ENCODE peak calls at places on chromosomes 16 and 17, in five cellular contexts. O, J, L, B and T are unnamed samples.

GRCh38 chr16:81195907-81196534 is 42.5 kb upstream of the BCO1 start:
- DNase-seq in O (no peak), J (no peak), L (no peak), B (no peak), T (no peak)

GRCh38 chr17:14297161-14297851 is 3.6 kb upstream of the HS3ST3B1 start:
- DNase-seq in O (no peak), J (peak), L (peak), B (no peak), T (no peak)

GRCh38 chr17:49223517-49224197 is 6.9 kb downstream of the PHOSPHO1 start:
- DNase-seq in O (no peak), J (peak), L (peak), B (peak), T (no peak)

GRCh38 chr17:64358261-64358788 is 32.3 kb downstream of the PECAM1 start:
- DNase-seq in O (no peak), J (peak), L (peak), B (no peak), T (no peak)

GRCh38 chr17:80826955-80827645 is 164.5 kb upstream of the CHMP6 start:
- DNase-seq in O (peak), J (peak), L (peak), B (peak), T (peak)

GRCh38 chr16:87132361-87133014 is 184.7 kb downstream of the C16orf95 start:
- DNase-seq in O (peak), J (peak), L (peak), B (peak), T (peak)

GRCh38 chr17:78697846-78698343 is 84.2 kb downstream of the CYTH1 start:
- DNase-seq in O (no peak), J (no peak), L (no peak), B (no peak), T (no peak)

GRCh38 chr17:73592079-73592415 is 52.2 kb downstream of the SDK2 start:
- DNase-seq in O (no peak), J (no peak), L (no peak), B (no peak), T (no peak)

GRCh38 chr17:79458356-79458755 is 152.5 kb downstream of the RBFOX3 start:
- DNase-seq in O (no peak), J (no peak), L (no peak), B (no peak), T (no peak)

GRCh38 chr16:80208015-80208414 is 332.8 kb upstream of the DYNLRB2 start:
- DNase-seq in O (no peak), J (no peak), L (no peak), B (no peak), T (no peak)

GRCh38 chr16:49556252-49557069 is 182.9 kb downstream of the C16orf78 start:
- DNase-seq in O (peak), J (peak), L (peak), B (peak), T (no peak)

GRCh38 chr17:35141681-35142466 is at the start of gene NLE1:
- DNase-seq in O (no peak), J (peak), L (peak), B (peak), T (no peak)
- H3K4me3 ChIP-seq in O (peak), J (peak), L (peak), B (peak), T (peak)

DNA sequence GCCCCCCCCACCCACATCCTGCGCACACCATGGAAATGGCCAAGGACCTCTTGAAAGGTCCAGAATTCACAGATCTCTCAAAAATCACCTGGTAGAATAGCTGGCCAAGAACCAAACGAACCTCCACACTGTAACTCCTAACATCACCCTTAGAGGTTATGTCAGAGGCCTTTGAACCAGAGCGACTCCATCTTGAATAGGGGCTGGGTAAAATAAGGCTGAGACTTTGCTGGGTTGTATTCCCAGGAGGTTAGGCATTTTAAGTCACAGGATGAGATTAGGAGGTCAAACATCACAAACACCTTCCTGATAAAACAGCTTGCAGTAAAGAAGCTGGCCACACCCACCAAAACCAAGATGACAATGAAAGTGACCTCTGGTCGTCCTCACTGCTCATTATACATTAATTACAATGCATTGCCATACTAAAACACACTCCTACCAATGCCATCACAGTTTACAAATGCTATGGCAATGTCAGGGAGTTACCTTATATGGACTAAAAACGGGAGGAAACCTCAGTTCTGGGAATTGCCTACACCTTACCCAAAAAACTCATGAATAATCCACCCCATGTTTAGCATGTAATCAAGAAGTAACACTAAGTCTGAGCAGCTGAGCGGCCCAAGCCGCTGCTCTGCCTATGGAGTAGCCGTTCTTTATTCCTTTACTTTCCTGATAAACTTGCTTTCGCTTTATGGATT is 34.7 kb downstream of the SYCE1L start:
- DNase-seq in O (no peak), J (no peak), L (no peak), B (no peak), T (no peak)
- H3K4me3 ChIP-seq in O (no peak), J (no peak), L (no peak), B (no peak), T (no peak)

GRCh38 chr17:66429680-66430079 is 127.3 kb downstream of the PRKCA start:
- DNase-seq in O (no peak), J (no peak), L (no peak), B (no peak), T (no peak)
- H3K4me3 ChIP-seq in O (no peak), J (no peak), L (no peak), B (no peak), T (no peak)

GRCh38 chr17:41730479-41730878 is 4.0 kb downstream of the HAP1 start:
- DNase-seq in O (no peak), J (no peak), L (no peak), B (no peak), T (no peak)

GRCh38 chr17:41728056-41728455 is 6.4 kb downstream of the HAP1 start:
- DNase-seq in O (no peak), J (no peak), L (no peak), B (no peak), T (no peak)

GRCh38 chr17:41724476-41725030 is 9.9 kb downstream of the HAP1 start:
- DNase-seq in O (no peak), J (no peak), L (no peak), B (no peak), T (no peak)

GRCh38 chr17:41723801-41724475 is 10.5 kb downstream of the HAP1 start:
- DNase-seq in O (no peak), J (no peak), L (no peak), B (no peak), T (no peak)

GRCh38 chr17:41725134-41725533 is 9.3 kb downstream of the HAP1 start:
- DNase-seq in O (no peak), J (no peak), L (no peak), B (no peak), T (no peak)
- H3K4me3 ChIP-seq in O (no peak), J (no peak), L (no peak), B (no peak), T (no peak)

DNA sequence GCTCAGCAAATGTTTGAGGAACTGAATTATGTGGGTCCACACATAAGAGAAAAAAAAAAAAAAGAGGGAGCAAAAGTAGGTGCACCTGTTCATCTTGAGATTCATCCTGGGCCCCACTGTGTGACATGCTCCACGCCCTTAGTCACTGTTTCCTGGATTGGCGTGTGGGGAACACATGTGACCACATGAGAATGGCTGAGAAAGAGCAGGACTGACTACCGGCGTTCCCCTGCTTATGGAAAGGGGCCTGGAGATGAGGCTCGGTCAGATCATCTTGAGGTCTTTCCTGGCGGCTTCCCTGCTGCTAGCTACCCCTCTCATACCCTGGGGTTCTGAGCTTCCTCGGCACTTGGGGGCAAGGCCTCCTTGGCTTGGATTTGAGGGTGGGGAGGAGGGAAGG is 3.9 kb downstream of the DEXI start:
- DNase-seq in O (no peak), J (no peak), L (no peak), B (no peak), T (no peak)
- H3K4me3 ChIP-seq in O (peak), J (peak), L (no peak), B (no peak), T (no peak)

DNA sequence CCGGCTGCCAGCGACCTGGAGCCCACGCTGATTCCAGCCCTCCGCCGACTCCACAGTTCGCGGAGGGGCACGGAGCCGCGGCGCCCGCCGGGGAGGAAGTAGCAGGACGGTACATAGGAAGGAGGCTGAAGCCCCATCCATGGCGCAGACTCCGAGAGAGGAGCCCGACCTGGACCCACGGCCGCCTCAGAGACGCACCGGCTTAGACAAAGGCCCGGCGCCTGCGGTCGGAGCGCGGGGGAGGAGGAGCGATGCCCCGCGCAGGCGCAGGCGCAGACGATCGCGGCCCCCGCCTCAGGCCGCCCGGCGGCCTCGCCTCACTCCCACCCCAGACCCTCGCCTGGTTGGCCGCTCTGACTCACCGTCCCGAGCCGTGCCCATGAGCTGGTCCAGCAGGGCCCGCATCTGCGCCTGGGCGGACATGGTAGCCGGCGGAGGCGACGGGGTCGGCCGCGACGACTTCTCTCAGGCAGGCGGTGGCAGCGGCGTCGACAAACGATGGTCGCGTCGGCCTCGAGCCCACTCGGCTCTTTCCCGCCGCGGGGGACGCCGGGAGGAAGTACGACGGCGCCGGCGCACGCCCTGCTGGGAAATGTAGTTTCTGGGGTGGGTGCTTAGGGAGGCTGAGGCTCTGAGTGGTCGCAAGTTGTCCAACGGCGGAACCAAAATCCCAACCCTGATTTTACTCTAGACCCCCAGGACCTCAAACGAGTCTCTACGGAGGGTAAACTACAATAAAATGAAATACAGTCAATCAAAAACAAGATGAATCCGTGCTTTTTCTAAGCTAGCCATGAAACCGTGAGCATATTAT is at the start of gene LUC7L:
- DNase-seq in O (no peak), J (peak), L (peak), B (peak), T (no peak)
- H3K4me3 ChIP-seq in O (peak), J (peak), L (peak), B (peak), T (peak)

GRCh38 chr16:10598157-10598556 is 17.8 kb upstream of the EMP2 start:
- DNase-seq in O (no peak), J (no peak), L (no peak), B (no peak), T (no peak)

GRCh38 chr16:10597184-10597583 is 16.8 kb upstream of the EMP2 start:
- DNase-seq in O (no peak), J (no peak), L (no peak), B (no peak), T (no peak)

GRCh38 chr16:10592611-10593010 is 12.2 kb upstream of the EMP2 start:
- DNase-seq in O (no peak), J (no peak), L (no peak), B (no peak), T (no peak)

GRCh38 chr16:10590342-10590741 is 9.9 kb upstream of the EMP2 start:
- DNase-seq in O (no peak), J (no peak), L (no peak), B (no peak), T (no peak)

DNA sequence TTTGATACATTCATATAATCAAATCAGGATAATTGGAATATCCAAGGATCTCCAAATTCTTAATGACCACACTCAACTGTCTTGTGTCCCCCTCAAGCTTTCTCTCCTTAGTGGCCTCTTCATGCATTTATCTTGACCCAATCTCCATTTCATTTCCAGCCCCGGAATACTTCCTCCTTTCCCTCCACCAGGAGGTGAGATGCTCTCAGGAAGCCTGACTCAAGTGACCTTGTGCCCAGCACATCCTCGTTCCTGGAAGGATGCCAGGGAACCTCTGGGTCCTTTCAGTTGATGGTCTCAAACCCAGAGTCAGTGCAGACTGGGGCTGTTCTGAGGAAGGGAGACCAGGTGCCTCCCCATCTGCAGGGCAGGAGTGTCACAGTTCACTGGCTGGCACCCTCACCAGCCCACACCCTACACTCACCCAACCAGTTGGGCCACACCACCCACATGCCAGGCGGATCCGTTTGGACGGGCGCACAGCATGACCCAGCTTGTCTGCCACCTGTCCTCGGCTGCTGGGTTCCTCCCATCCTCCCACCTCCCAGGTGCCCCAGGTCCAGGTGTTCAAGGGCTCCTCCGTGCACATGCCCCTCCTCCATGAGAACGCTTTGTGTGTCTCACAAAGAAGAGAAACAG is 14.0 kb upstream of the EMP2 start:
- DNase-seq in O (no peak), J (no peak), L (no peak), B (no peak), T (no peak)
- H3K4me3 ChIP-seq in O (no peak), J (no peak), L (no peak), B (no peak), T (no peak)